ENCODE peak calls at places on chromosomes 16 and 17, in six cellular contexts. O, T, E, Z, S and F are unnamed samples. For H3K4me1 and H3K9me3, the result is how much of the 10 kb centered on the place peaks cover.

GRCh38 chr16:31464348-31464769 is 5.1 kb downstream of the ARMC5 start:
- DNase-seq in O (no peak), T (no peak), E (peak), Z (no peak), S (no peak), F (no peak)

GRCh38 chr17:77142689-77143088 is 1.9 kb downstream of the SEC14L1 start:
- DNase-seq in O (no peak), T (no peak), E (no peak), Z (no peak), S (no peak), F (no peak)

GRCh38 chr16:81748476-81749198 is 30.5 kb upstream of the PLCG2 start:
- DNase-seq in O (no peak), T (no peak), E (no peak), Z (no peak), S (no peak), F (no peak)

GRCh38 chr16:48075398-48075797 is 80.4 kb downstream of the ABCC12 start:
- DNase-seq in O (no peak), T (no peak), E (no peak), Z (no peak), S (no peak), F (no peak)

GRCh38 chr16:30972872-30973271 is 12.1 kb upstream of the HSD3B7 start:
- DNase-seq in O (no peak), T (no peak), E (no peak), Z (no peak), S (no peak), F (no peak)

GRCh38 chr16:11614587-11615175 is 28.0 kb upstream of the LITAF start:
- DNase-seq in O (no peak), T (no peak), E (peak), Z (no peak), S (no peak), F (no peak)

GRCh38 chr16:76583466-76583865 is 306.3 kb downstream of the CNTNAP4 start:
- DNase-seq in O (no peak), T (no peak), E (no peak), Z (no peak), S (no peak), F (no peak)

GRCh38 chr17:8947201-8947600 is 18.3 kb downstream of the PIK3R5 start:
- DNase-seq in O (no peak), T (no peak), E (no peak), Z (no peak), S (no peak), F (no peak)

GRCh38 chr16:17063156-17063555 is 407.6 kb downstream of the XYLT1 start:
- DNase-seq in O (no peak), T (no peak), E (no peak), Z (no peak), S (no peak), F (no peak)

GRCh38 chr16:46607529-46607928 is 13.7 kb downstream of the SHCBP1 start:
- DNase-seq in O (no peak), T (no peak), E (no peak), Z (no peak), S (no peak), F (peak)

DNA sequence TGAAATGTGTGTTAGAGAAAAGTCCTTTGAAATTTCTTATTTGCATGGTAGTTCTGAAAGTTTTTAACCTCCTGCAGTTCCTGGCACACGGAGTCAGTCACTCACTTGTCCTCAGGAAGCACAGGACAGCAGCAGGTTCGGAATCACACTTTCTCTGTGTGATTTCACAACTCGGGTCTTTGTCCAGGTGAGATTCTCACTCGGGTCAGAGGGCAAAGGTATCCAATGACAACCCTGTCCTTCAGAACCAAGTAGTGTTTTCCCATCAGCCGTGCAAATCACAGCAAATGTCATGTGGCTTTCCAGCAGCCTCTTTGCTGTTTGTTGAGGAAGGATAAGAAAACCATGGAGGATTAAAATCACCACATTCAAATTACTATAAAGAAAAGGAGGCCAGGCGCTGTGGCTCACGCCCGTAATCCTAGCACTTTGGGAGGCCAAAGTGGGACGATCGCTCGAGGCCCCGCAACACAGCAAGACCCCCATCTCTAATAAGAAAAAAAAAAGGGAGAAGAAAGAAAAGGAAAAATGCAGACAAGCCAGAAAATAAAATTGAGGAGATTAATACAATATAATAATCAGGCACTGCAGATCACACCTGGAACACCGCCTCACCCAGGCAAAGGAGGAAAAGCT is 22.0 kb downstream of the ADCY9 start:
- DNase-seq in O (no peak), T (no peak), E (peak), Z (no peak), S (no peak), F (no peak)
- H3K4me1 ChIP-seq in O (under half), T (half or more), E (under half), Z (under half), S (half or more), F (under half)

GRCh38 chr16:50696575-50697420 is 3.4 kb downstream of the NOD2 start:
- DNase-seq in O (no peak), T (peak), E (peak), Z (peak), S (peak), F (peak)
- H3K27ac ChIP-seq in O (no peak), T (peak), E (peak), Z (peak), S (peak), F (peak)

DNA sequence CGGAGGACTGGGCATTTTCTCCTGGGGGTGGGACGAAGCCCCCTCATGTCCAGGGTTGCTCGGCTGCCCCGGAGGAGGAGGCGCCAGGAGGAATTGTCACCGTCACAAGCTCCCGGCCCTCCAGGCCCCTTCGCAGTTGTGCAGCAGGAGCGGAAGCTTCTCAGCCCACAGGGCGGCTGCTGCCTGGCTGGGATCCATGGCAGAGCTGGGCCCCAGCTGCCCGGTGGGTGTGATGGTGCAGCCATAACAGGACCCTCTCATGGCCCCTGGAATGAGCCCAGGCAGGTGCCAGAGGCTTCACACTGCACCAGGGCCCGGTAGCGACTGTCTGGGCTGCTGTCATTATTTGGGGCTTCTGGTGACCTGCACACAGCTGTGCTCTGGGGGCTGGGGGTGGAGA is 54.9 kb upstream of the GNG13 start:
- DNase-seq in O (no peak), T (peak), E (no peak), Z (no peak), S (no peak), F (no peak)
- H3K9me3 ChIP-seq in O (under half), T (under half), E (under half), Z (under half), S (under half), F (under half)

GRCh38 chr17:925846-926245 is 53.7 kb downstream of the NXN start:
- DNase-seq in O (no peak), T (no peak), E (no peak), Z (no peak), S (no peak), F (no peak)

GRCh38 chr17:933168-934083 is 46.1 kb downstream of the NXN start:
- DNase-seq in O (no peak), T (peak), E (no peak), Z (no peak), S (no peak), F (no peak)

GRCh38 chr17:929547-929946 is 50.0 kb downstream of the NXN start:
- DNase-seq in O (no peak), T (no peak), E (no peak), Z (no peak), S (no peak), F (no peak)

GRCh38 chr17:927611-928461 is 51.7 kb downstream of the NXN start:
- DNase-seq in O (no peak), T (no peak), E (no peak), Z (no peak), S (no peak), F (no peak)

DNA sequence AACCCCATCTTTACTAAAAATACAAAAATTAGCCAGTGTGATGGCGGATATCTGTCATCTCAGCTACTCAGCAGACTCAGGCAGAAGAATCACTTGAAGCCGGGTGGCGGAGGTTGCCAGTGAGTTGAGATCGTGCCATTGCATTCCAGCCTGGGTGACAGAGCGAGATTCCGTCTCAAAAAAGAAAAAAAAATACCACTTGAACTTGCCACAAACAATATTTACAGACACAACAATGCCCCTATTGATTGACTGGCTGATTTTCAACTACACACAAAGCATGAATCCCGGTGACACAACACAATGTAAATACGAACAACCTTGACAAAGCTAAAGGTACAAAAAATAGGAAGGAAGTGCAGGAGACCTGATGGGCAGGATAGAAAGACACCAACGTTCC is 49.3 kb downstream of the NXN start:
- DNase-seq in O (no peak), T (peak), E (no peak), Z (no peak), S (no peak), F (no peak)
- H3K4me1 ChIP-seq in O (under half), T (under half), E (under half), Z (under half), S (half or more), F (under half)

GRCh38 chr17:48542114-48542955 is 2.6 kb downstream of the HOXB2 start:
- DNase-seq in O (no peak), T (no peak), E (no peak), Z (no peak), S (no peak), F (peak)
- H3K27ac ChIP-seq in O (no peak), T (peak), E (peak), Z (peak), S (peak), F (peak)

DNA sequence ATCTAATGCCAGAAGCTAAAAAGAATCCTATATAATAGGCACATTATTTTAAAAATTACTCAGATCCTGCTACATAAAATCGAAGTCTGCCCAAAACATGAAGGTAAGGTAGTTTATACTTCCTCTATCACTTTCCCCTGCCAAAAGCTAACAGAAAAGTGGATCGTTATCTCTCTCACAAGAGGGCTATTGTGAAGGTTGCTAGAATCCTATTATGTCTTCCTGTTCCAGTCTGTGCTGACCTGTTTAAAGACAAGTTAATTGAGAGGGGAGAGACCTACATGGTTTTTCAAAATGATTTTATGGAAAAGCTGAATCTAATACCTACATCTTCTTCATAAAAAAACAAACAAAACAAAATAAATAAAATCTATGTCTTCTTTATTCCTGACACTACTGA is 1410.9 kb upstream of the CDH8 start:
- DNase-seq in O (no peak), T (no peak), E (no peak), Z (no peak), S (no peak), F (no peak)
- H3K9me3 ChIP-seq in O (under half), T (under half), E (under half), Z (under half), S (under half), F (under half)

DNA sequence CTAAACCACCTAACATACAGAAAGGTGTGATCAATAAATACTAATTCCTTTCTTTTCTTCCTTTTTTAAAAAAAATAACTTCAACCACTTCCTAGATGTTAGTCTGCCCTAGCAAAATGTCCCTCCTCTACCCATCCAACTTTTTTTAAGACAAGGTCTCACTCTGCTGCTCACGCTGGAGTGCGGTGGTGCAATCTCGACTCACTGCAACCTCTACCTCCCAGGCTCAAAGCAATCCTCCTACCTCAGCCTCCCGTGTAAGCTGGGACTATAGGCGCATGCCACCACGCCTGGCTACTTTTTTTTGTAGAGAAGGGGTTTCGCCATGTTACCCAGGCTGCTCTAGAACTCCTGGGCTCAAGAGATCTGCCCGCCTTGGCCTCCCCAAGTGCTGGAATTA is 33.1 kb downstream of the KANSL1 start:
- DNase-seq in O (no peak), T (peak), E (no peak), Z (no peak), S (no peak), F (no peak)
- H3K4me1 ChIP-seq in O (under half), T (half or more), E (half or more), Z (half or more), S (half or more), F (half or more)

DNA sequence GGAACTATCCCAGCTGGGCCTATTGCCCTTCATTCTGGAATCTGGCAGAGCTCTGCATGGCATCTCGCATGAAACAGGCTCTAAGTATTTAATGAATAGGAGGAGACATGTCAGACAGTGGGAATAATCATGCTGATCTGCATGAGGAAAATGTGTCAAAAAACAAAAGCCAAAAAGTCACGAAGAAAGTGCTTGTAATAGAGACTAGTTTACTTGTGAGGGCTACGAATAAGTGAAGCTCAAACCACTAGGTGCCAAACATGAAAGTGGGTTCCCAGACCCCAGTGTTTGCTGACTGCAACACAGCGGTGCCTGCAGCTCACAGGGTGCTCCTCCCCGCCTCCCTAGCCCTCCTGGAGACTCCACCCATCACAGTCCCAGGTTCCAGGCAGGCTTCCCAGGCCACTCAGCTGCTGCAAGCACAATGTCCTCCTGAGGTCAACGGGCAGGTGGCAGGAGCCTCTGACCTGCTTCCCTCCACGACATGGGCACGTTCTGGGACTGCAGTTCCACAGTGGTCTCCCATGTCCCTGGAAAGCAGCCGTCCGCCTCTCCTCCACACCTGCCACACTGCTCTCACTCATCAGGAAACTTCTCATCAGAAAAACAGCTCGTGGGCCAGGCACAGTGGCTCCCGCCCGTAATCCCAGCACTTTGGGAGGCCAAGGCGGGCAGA is 96.5 kb downstream of the ANKRD11 start:
- DNase-seq in O (no peak), T (peak), E (no peak), Z (no peak), S (no peak), F (no peak)
- H3K27ac ChIP-seq in O (no peak), T (peak), E (no peak), Z (no peak), S (peak), F (no peak)